ENCODE peak calls at places on chromosomes 5 and 9, in eight cellular contexts. N, U, M, J, Y, X, Z and P are unnamed samples.

GRCh38 chr5:4144608-4145007 is 549.0 kb downstream of the IRX1 start:
- DNase-seq in N (no peak), U (no peak), M (no peak), J (no peak), Y (no peak), X (no peak), Z (no peak), P (no peak)

GRCh38 chr5:4628645-4629385 is 511.3 kb upstream of the ADAMTS16 start:
- DNase-seq in N (no peak), U (no peak), M (no peak), J (no peak), Y (no peak), X (no peak), Z (no peak), P (no peak)

GRCh38 chr5:58080573-58080972 is 379.3 kb downstream of the PLK2 start:
- DNase-seq in N (no peak), U (no peak), M (no peak), J (no peak), Y (no peak), X (no peak), Z (no peak), P (no peak)

GRCh38 chr5:23451156-23451555 is 56.3 kb upstream of the PRDM9 start:
- DNase-seq in N (no peak), U (no peak), M (no peak), J (no peak), Y (no peak), X (no peak), Z (no peak), P (no peak)

GRCh38 chr9:22211588-22212360 is 202.7 kb upstream of the CDKN2B start:
- DNase-seq in N (no peak), U (no peak), M (peak; percentile 97), J (no peak), Y (no peak), X (no peak), Z (no peak), P (no peak)

GRCh38 chr9:5269249-5269715 is 35.2 kb downstream of the RLN2 start:
- DNase-seq in N (no peak), U (no peak), M (peak; percentile 35), J (no peak), Y (no peak), X (no peak), Z (no peak), P (no peak)

GRCh38 chr9:89880161-89880560 is 275.3 kb downstream of the GADD45G start:
- DNase-seq in N (no peak), U (no peak), M (no peak), J (no peak), Y (no peak), X (no peak), Z (no peak), P (no peak)

GRCh38 chr9:17082343-17082742 is 52.5 kb upstream of the CNTLN start:
- DNase-seq in N (no peak), U (no peak), M (peak; percentile 20), J (no peak), Y (no peak), X (no peak), Z (peak; percentile 63), P (peak; percentile 8)

GRCh38 chr9:134234001-134234660 is 69.8 kb upstream of the RNU6ATAC start:
- DNase-seq in N (no peak), U (no peak), M (no peak), J (no peak), Y (no peak), X (no peak), Z (no peak), P (no peak)

GRCh38 chr9:121966706-121967105 is 126.4 kb downstream of the TTLL11 start:
- DNase-seq in N (no peak), U (no peak), M (no peak), J (no peak), Y (no peak), X (no peak), Z (no peak), P (no peak)

DNA sequence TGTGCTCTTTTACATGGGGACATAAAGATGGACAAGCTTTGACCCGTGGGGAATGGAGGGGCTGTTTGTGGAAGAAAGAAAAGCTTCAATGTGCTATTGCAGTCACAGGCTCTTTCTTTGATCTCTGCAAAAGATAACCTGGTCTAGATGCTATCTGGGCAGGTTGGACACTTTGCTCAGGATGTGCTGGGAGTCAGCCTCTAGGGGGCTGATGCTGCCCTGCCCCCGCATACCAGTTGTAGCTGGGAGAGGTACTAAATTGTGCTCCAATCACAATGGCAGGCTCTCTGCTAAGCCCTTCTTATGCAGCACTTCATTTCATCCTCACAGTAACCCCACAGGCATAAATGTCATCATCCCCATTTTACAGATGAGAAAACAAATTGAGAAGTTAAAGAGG is 67.2 kb downstream of the PSD2 start:
- DNase-seq in N (no peak), U (no peak), M (no peak), J (no peak), Y (no peak), X (no peak), Z (no peak), P (no peak)
- TF ChIP-seq CTCF in N (no peak), U (no peak), M (peak; percentile 20), J (no peak), Y (no peak), X (no peak), Z (no peak), P (no peak)

GRCh38 chr5:135832941-135833340 is 1.5 kb upstream of the SLC25A48 start:
- DNase-seq in N (no peak), U (no peak), M (no peak), J (no peak), Y (no peak), X (no peak), Z (no peak), P (no peak)

GRCh38 chr5:135835766-135836165 is 1.3 kb downstream of the SLC25A48 start:
- DNase-seq in N (no peak), U (no peak), M (no peak), J (no peak), Y (no peak), X (no peak), Z (no peak), P (no peak)

GRCh38 chr5:135833521-135833920 is 942 bp upstream of the SLC25A48 start:
- DNase-seq in N (no peak), U (no peak), M (no peak), J (no peak), Y (no peak), X (no peak), Z (no peak), P (no peak)

GRCh38 chr5:135833961-135834638 is 363 bp upstream of the SLC25A48 start:
- DNase-seq in N (no peak), U (no peak), M (no peak), J (no peak), Y (no peak), X (no peak), Z (no peak), P (no peak)

DNA sequence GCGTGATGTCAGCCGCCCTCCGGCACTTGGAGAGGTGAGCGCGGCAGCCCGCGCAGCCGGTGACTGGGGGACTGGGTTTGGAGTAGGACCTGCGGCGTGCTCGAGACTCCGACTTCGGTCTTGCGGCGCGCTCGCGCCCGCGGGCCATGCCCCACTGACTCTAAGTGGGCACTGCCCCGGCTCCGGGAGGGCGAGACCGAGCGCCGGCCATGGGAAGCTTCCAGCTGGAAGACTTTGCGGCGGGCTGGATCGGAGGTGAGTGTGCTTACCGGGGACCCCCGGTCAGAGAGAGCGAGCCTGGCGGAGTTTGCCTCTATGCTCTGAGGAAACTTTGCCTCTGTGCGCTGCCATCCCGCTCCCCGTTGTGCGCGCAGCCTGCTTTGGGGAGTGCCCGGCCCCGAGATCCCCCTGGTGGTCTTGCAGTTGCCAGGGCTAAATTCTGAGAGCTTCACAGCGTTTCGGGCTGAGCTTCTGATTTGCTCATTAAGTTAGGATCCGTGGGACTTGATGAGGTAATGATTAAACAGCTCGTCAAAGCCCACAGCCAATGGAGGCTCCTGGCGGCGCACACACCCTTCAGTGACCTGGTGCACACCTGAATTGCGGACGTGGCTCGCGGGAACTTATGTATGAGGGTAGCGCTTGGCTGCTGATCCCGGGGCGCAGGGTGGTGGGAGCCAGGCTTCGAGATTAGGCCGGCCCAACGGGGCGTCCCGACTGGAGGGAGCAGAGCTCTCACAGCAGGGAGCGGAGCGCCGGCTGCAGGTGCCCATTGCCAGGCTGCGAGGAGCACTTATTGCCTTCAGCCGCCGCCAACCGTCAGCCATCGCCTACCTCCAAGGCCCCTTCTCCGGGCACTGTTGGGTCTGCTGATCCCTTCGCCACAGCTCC is at the start of gene SLC25A48:
- DNase-seq in N (no peak), U (peak; percentile 76), M (no peak), J (peak; percentile 57), Y (peak; percentile 41), X (peak; percentile 23), Z (peak; percentile 80), P (peak; percentile 65)
- TF ChIP-seq CTCF in N (no peak), U (peak; percentile 79), M (no peak), J (no peak), Y (peak; percentile 4), X (peak; percentile 40), Z (peak; percentile 69), P (peak; percentile 77)

GRCh38 chr5:173318881-173319609 is 9.2 kb downstream of the STC2 start:
- DNase-seq in N (no peak), U (no peak), M (no peak), J (no peak), Y (no peak), X (no peak), Z (no peak), P (no peak)

GRCh38 chr5:173318338-173318737 is 9.9 kb downstream of the STC2 start:
- DNase-seq in N (no peak), U (no peak), M (no peak), J (no peak), Y (no peak), X (no peak), Z (no peak), P (no peak)

GRCh38 chr5:173321886-173322285 is 6.3 kb downstream of the STC2 start:
- DNase-seq in N (no peak), U (no peak), M (no peak), J (no peak), Y (no peak), X (no peak), Z (no peak), P (no peak)

GRCh38 chr5:173319610-173320100 is 8.6 kb downstream of the STC2 start:
- DNase-seq in N (no peak), U (no peak), M (no peak), J (no peak), Y (no peak), X (no peak), Z (no peak), P (no peak)

GRCh38 chr5:173320259-173320658 is 8.0 kb downstream of the STC2 start:
- DNase-seq in N (no peak), U (no peak), M (no peak), J (no peak), Y (peak; percentile 85), X (no peak), Z (no peak), P (no peak)
- TF ChIP-seq CTCF in N (no peak), U (no peak), M (peak; percentile 36), J (no peak), Y (peak; percentile 41), X (no peak), Z (no peak), P (no peak)

GRCh38 chr5:872301-872700 is 20.3 kb downstream of the BRD9 start:
- DNase-seq in N (no peak), U (no peak), M (no peak), J (no peak), Y (peak; percentile 12), X (no peak), Z (no peak), P (no peak)
- TF ChIP-seq CTCF in N (no peak), U (no peak), M (no peak), J (no peak), Y (no peak), X (no peak), Z (no peak), P (no peak)